ENCODE peak calls at places on chromosome 4, in six cellular contexts. P, C, N, O, Y and G are unnamed samples.

GRCh38 chr4:177759714-177760113 is 317.5 kb upstream of the AGA start:
- DNase-seq in C (no peak), N (no peak), O (no peak), Y (no peak), P (no peak), G (no peak)

GRCh38 chr4:110196871-110197420 is 1.5 kb downstream of the ELOVL6 start:
- DNase-seq in C (peak), Y (peak), N (peak), O (peak), P (peak), G (peak)

GRCh38 chr4:84673475-84674230 is 90.7 kb downstream of the CDS1 start:
- DNase-seq in N (no peak), O (peak), Y (no peak), C (peak), P (no peak), G (no peak)

GRCh38 chr4:102531441-102531840 is 30.3 kb downstream of the NFKB1 start:
- DNase-seq in P (no peak), O (peak), N (no peak), C (peak), Y (no peak), G (no peak)

GRCh38 chr4:158290912-158291311 is 80.6 kb downstream of the TMEM144 start:
- DNase-seq in O (no peak), Y (no peak), N (no peak), P (no peak), C (no peak), G (no peak)

GRCh38 chr4:102308032-102308799 is 37.1 kb downstream of the SLC39A8 start:
- DNase-seq in Y (no peak), C (no peak), O (peak), N (no peak), P (no peak), G (no peak)

GRCh38 chr4:186104114-186104894 is at the start of gene FAM149A:
- DNase-seq in C (no peak), N (no peak), Y (peak), O (peak), P (peak), G (peak)

GRCh38 chr4:163544407-163545038 is 50.0 kb downstream of the TMA16 start:
- DNase-seq in Y (peak), C (peak), N (no peak), P (peak), O (peak), G (peak)

GRCh38 chr4:114600672-114601071 is 2.1 kb downstream of the UGT8 start:
- DNase-seq in O (no peak), Y (no peak), P (no peak), N (no peak), C (no peak), G (no peak)

GRCh38 chr4:56086073-56086521 is 137.4 kb downstream of the CEP135 start:
- DNase-seq in O (peak), P (no peak), N (no peak), Y (no peak), C (no peak), G (no peak)

GRCh38 chr4:1723131-1723801 is 1.9 kb downstream of the TACC3 start:
- DNase-seq in O (no peak), C (no peak), P (peak), Y (no peak), N (no peak), G (peak)

GRCh38 chr4:86497131-86497530 is 97.0 kb upstream of the PTPN13 start:
- DNase-seq in C (no peak), N (no peak), P (no peak), Y (no peak), O (peak), G (no peak)

GRCh38 chr4:67659065-67659464 is 41.9 kb downstream of the UBA6 start:
- DNase-seq in Y (no peak), O (no peak), N (no peak), C (no peak), P (no peak), G (peak)

GRCh38 chr4:110623710-110624015 is 786 bp upstream of the PITX2 start:
- DNase-seq in O (no peak), N (no peak), Y (no peak), C (no peak), P (no peak), G (no peak)

GRCh38 chr4:113628711-113629110 is 132.8 kb downstream of the CAMK2D start:
- DNase-seq in P (no peak), C (no peak), N (no peak), O (no peak), Y (no peak), G (no peak)

GRCh38 chr4:71382569-71383560 is 44.0 kb downstream of the SLC4A4 start:
- DNase-seq in N (no peak), Y (no peak), P (no peak), C (peak), O (no peak), G (no peak)

GRCh38 chr4:184248216-184248615 is 30.5 kb upstream of the ENPP6 start:
- DNase-seq in P (no peak), C (no peak), O (peak), N (no peak), Y (no peak), G (no peak)

GRCh38 chr4:68864438-68865177 is 48.8 kb downstream of the UGT2B10 start:
- DNase-seq in P (no peak), Y (no peak), O (no peak), C (no peak), N (no peak), G (no peak)

GRCh38 chr4:107837298-107837697 is 12.6 kb downstream of the SGMS2 start:
- DNase-seq in Y (no peak), N (no peak), O (no peak), C (no peak), P (no peak), G (no peak)

GRCh38 chr4:109301691-109302365 is 630 bp downstream of the COL25A1 start:
- DNase-seq in C (no peak), P (no peak), O (no peak), N (no peak), Y (no peak), G (no peak)

GRCh38 chr4:184288451-184289178 is 70.9 kb upstream of the ENPP6 start:
- DNase-seq in N (no peak), C (no peak), P (peak), Y (peak), O (no peak), G (peak)

GRCh38 chr4:21628916-21629315 is 319.7 kb downstream of the KCNIP4 start:
- DNase-seq in P (no peak), O (no peak), Y (no peak), N (no peak), C (no peak), G (no peak)

GRCh38 chr4:1382776-1383727 is 23.2 kb downstream of the NKX1-1 start:
- DNase-seq in N (no peak), C (no peak), Y (no peak), O (no peak), P (no peak), G (no peak)

GRCh38 chr4:53365121-53365485 is 758 bp downstream of the SCFD2 start:
- DNase-seq in C (peak), O (peak), N (no peak), P (no peak), Y (no peak), G (peak)

GRCh38 chr4:26307027-26307426 is 13.8 kb upstream of the RBPJ start:
- DNase-seq in N (no peak), C (no peak), Y (no peak), O (no peak), P (no peak), G (peak)

GRCh38 chr4:136036744-136037143 is 1495.5 kb downstream of the PCDH18 start:
- DNase-seq in Y (no peak), N (no peak), O (peak), P (no peak), C (peak), G (no peak)

GRCh38 chr4:7384003-7384928 is 50.5 kb downstream of the PSAPL1 start:
- DNase-seq in P (no peak), Y (no peak), C (no peak), O (no peak), N (peak), G (no peak)

GRCh38 chr4:1105662-1106061 is 7.7 kb downstream of the RNF212 start:
- DNase-seq in P (no peak), N (no peak), O (no peak), C (no peak), Y (no peak), G (no peak)

GRCh38 chr4:156475322-156475721 is 496.3 kb downstream of the PDGFC start:
- DNase-seq in C (peak), O (peak), P (peak), N (no peak), Y (peak), G (no peak)

GRCh38 chr4:11878241-11878640 is 449.5 kb upstream of the HS3ST1 start:
- DNase-seq in P (no peak), C (no peak), O (no peak), Y (no peak), N (no peak), G (no peak)

GRCh38 chr4:6334203-6334887 is 64.7 kb downstream of the WFS1 start:
- DNase-seq in Y (no peak), O (no peak), C (no peak), N (no peak), P (no peak), G (no peak)
- TF ChIP-seq CTCF in Y (no peak), O (no peak), C (no peak), N (no peak), P (no peak), G (no peak)

GRCh38 chr4:5919571-5919970 is 26.7 kb upstream of the CRMP1 start:
- DNase-seq in O (no peak), N (no peak), C (no peak), P (no peak), Y (no peak), G (no peak)
- TF ChIP-seq CTCF in O (no peak), N (no peak), C (no peak), P (no peak), Y (no peak), G (no peak)

DNA sequence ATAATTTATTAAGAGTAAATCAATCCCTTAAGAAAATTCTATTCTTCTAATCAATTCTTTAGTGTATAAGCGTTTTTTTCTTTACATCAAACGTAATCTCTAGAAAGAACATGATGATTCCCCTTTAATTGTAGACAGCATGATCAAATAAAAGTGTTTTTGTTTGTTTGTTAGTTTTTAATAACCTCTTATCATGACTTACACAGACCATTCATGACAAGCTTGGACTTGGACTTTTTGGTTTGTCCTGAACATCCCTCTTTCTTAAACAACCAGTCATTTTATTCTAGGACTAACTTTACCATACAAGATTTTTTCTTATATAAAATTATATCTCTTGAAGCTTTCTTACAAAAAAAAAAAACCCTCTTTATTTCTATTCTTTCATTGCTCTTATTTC is 344.6 kb upstream of the SPOCK3 start:
- DNase-seq in O (no peak), C (no peak), N (no peak), P (no peak), Y (no peak), G (no peak)
- TF ChIP-seq CTCF in O (no peak), C (no peak), N (no peak), P (no peak), Y (no peak), G (no peak)

GRCh38 chr4:126899382-126899801 is 733.4 kb upstream of the INTU start:
- DNase-seq in N (no peak), C (peak), O (peak), P (no peak), Y (no peak), G (no peak)
- TF ChIP-seq CTCF in N (no peak), C (no peak), O (no peak), P (no peak), Y (no peak), G (no peak)